ENCODE peak calls at places on chromosomes 6 and 20, in four cellular contexts. One of them, this sample, is unnamed.

GRCh38 chr20:60559462-60559861 is 601.2 kb downstream of the CDH26 start:
- DNase-seq in K562: no peak
- DNase-seq in HL-60: no peak
- DNase-seq in GM12878: no peak
- DNase-seq in this sample: no peak

GRCh38 chr20:35791823-35792222 is 20.0 kb downstream of the PHF20 start:
- DNase-seq in K562: no peak
- DNase-seq in HL-60: peak
- DNase-seq in GM12878: no peak
- DNase-seq in this sample: no peak

GRCh38 chr6:138297761-138298298 is 79.5 kb upstream of the PBOV1 start:
- DNase-seq in K562: no peak
- DNase-seq in HL-60: no peak
- DNase-seq in GM12878: no peak
- DNase-seq in this sample: no peak

GRCh38 chr6:119318730-119319129 is 30.8 kb downstream of the MAN1A1 start:
- DNase-seq in K562: no peak
- DNase-seq in HL-60: no peak
- DNase-seq in GM12878: no peak
- DNase-seq in this sample: no peak

GRCh38 chr6:5671162-5671561 is 335.6 kb downstream of the NRN1 start:
- DNase-seq in K562: peak
- DNase-seq in HL-60: peak
- DNase-seq in GM12878: no peak
- DNase-seq in this sample: no peak

GRCh38 chr20:40688129-40689099 is 622 bp downstream of the MAFB start:
- DNase-seq in K562: no peak
- DNase-seq in HL-60: no peak
- DNase-seq in GM12878: no peak
- DNase-seq in this sample: no peak

GRCh38 chr20:21511850-21512633 is 1.8 kb downstream of the NKX2-2 start:
- DNase-seq in K562: no peak
- DNase-seq in HL-60: no peak
- DNase-seq in GM12878: no peak
- DNase-seq in this sample: no peak

GRCh38 chr6:125857846-125858245 is 67.1 kb downstream of the NCOA7 start:
- DNase-seq in K562: no peak
- DNase-seq in HL-60: no peak
- DNase-seq in GM12878: no peak
- DNase-seq in this sample: no peak

GRCh38 chr6:109918227-109918626 is 59.9 kb upstream of the GPR6 start:
- DNase-seq in K562: no peak
- DNase-seq in HL-60: no peak
- DNase-seq in GM12878: no peak
- DNase-seq in this sample: no peak

GRCh38 chr20:35226775-35227681 is 538 bp downstream of the MMP24 start:
- DNase-seq in K562: peak
- DNase-seq in HL-60: no peak
- DNase-seq in GM12878: no peak
- DNase-seq in this sample: peak

GRCh38 chr6:7163661-7164071 is 55.9 kb downstream of the RREB1 start:
- DNase-seq in K562: no peak
- DNase-seq in HL-60: peak
- DNase-seq in GM12878: no peak
- DNase-seq in this sample: no peak

GRCh38 chr20:14853079-14853478 is 515.7 kb upstream of the FLRT3 start:
- DNase-seq in K562: no peak
- DNase-seq in HL-60: no peak
- DNase-seq in GM12878: peak
- DNase-seq in this sample: no peak

DNA sequence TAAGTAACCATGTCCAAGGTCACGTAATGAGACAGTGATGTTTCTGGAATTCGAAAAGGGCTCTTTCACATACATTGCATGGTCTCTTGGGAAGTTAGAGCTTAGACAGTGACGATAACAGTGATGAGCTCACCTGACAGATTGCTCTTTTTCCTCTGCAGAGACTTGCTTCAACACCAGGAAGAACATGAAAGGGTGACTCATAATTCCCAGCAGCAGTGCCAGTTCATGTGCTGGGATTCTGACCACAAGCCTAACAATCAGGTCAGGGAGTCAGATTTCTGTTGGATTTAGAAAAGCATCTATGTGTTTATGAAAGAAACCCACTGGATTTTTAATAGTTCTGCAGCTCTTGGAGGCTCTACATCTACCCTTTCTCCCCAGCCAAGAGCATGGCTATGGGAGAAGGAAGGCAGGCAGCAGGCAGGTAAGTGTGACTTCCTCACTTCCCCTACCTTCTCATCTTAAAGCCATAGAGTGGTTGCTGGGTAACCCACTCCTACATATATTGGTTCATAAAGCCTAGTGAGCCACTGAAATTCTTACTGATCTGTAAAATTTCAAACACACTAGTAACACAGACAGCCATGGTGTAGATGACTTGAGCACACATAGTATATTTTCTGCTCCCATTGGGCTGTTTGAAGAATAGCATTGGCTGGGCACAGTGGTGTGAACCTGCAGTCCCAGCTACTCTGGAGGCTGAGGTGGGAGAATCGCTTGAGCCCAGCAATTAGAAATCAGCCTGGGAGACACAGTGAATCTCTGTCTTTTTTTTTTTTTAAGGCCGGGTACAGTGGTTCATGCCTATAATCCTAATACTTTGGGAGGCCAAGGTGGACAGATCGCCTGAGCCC is 44.4 kb upstream of the LOC128125822 start:
- DNase-seq in K562: no peak
- DNase-seq in HL-60: no peak
- DNase-seq in GM12878: no peak
- DNase-seq in this sample: no peak
- TF ChIP-seq POLR2AphosphoS5 in K562: no peak
- TF ChIP-seq POLR2AphosphoS5 in HL-60: no peak
- TF ChIP-seq POLR2AphosphoS5 in GM12878: no peak
- TF ChIP-seq POLR2AphosphoS5 in this sample: no peak

GRCh38 chr20:52941803-52942202 is 30.4 kb upstream of the TSHZ2 start:
- DNase-seq in K562: no peak
- DNase-seq in HL-60: peak
- DNase-seq in GM12878: no peak
- DNase-seq in this sample: no peak
- TF ChIP-seq SPI1 in K562: no peak
- TF ChIP-seq SPI1 in HL-60: peak
- TF ChIP-seq SPI1 in GM12878: no peak
- TF ChIP-seq SPI1 in this sample: no peak

GRCh38 chr20:45423700-45424099 is 7.8 kb downstream of the PIGT start:
- DNase-seq in K562: no peak
- DNase-seq in HL-60: no peak
- DNase-seq in GM12878: no peak
- DNase-seq in this sample: no peak
- TF ChIP-seq POLR2AphosphoS5 in K562: no peak
- TF ChIP-seq POLR2AphosphoS5 in HL-60: no peak
- TF ChIP-seq POLR2AphosphoS5 in GM12878: no peak
- TF ChIP-seq POLR2AphosphoS5 in this sample: no peak

GRCh38 chr6:11217360-11218076 is 14.9 kb downstream of the NEDD9 start:
- DNase-seq in K562: no peak
- DNase-seq in HL-60: no peak
- DNase-seq in GM12878: peak
- DNase-seq in this sample: no peak
- TF ChIP-seq SPI1 in K562: no peak
- TF ChIP-seq SPI1 in HL-60: no peak
- TF ChIP-seq SPI1 in GM12878: no peak
- TF ChIP-seq SPI1 in this sample: no peak

DNA sequence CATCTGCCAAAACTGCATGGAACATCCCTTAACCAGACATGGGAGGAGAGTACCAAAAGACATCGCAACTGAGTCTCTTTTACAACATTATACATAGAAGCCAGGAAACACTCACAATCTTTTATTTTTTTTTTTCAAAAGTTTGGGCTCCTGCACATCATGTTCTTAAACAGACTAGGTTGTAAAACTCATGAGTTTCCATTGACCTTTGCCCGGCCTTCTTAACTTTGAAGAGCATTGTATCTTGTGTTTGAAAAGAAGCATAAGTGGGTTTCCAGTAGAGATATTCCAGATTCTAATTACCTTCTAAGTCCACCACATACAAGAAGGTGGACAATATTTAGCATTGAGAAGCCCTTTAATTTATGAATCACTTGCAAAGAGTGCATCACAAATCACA is 87.8 kb upstream of the HMGCLL1 start:
- DNase-seq in K562: no peak
- DNase-seq in HL-60: no peak
- DNase-seq in GM12878: no peak
- DNase-seq in this sample: no peak
- TF ChIP-seq POLR2AphosphoS5 in K562: no peak
- TF ChIP-seq POLR2AphosphoS5 in HL-60: no peak
- TF ChIP-seq POLR2AphosphoS5 in GM12878: no peak
- TF ChIP-seq POLR2AphosphoS5 in this sample: no peak

GRCh38 chr6:45630314-45630713 is 252.6 kb upstream of the SUPT3H start:
- DNase-seq in K562: no peak
- DNase-seq in HL-60: no peak
- DNase-seq in GM12878: no peak
- DNase-seq in this sample: no peak

GRCh38 chr6:45624228-45624627 is 246.5 kb upstream of the SUPT3H start:
- DNase-seq in K562: no peak
- DNase-seq in HL-60: no peak
- DNase-seq in GM12878: no peak
- DNase-seq in this sample: no peak

GRCh38 chr6:45630801-45631200 is 253.1 kb upstream of the SUPT3H start:
- DNase-seq in K562: no peak
- DNase-seq in HL-60: no peak
- DNase-seq in GM12878: no peak
- DNase-seq in this sample: no peak

GRCh38 chr6:45625191-45625664 is 247.5 kb upstream of the SUPT3H start:
- DNase-seq in K562: no peak
- DNase-seq in HL-60: no peak
- DNase-seq in GM12878: no peak
- DNase-seq in this sample: no peak

DNA sequence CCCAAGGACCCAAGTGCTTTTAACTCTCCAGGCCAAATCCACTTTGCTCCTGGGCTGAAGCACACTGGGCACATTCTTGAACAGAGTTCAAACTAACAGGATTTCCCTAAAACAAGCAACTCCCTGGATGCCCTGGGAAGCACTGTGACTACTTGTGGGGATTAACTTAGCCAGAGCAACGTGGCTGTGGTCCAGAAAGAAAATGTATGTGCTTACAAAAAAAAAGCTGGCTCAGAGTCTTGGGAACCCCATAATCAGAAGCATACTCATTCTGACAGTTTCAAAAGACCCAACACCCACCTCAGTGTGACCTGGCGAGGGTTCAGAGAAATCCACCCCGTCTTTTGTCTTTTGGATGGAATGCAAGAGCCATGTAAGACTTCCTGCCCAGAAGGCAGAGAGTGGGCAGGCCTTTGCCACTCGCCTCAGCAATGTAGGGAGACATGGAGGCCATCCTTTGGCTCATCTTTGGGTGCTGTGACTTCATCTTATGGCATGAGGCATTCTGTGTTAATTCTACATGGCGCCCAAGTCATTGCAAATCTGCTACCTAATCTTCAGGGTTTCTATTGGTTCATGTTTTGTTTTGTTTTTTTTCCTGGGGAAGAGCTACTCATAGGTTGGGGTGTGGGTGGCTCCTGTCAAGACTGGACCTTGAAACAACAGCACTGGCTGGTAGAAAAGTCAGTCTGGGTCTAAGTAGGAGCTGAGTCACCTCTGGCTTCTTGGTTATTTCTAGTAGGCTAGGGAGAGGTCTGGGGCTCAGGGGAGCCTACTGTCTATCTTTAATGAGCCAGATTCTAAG is 248.6 kb upstream of the SUPT3H start:
- DNase-seq in K562: no peak
- DNase-seq in HL-60: no peak
- DNase-seq in GM12878: no peak
- DNase-seq in this sample: no peak
- TF ChIP-seq SPI1 in K562: no peak
- TF ChIP-seq SPI1 in HL-60: no peak
- TF ChIP-seq SPI1 in GM12878: no peak
- TF ChIP-seq SPI1 in this sample: no peak

This sample was measured in GM12891.